ENCODE peak calls at places on chromosomes 2 and 18, in six cellular contexts. P is pulmonary artery endothelial cell, N is AG09319, J is HTR-8/SVneo, H is heart left ventricle, T is bronchial epithelial cell. A is an unnamed sample.

GRCh38 chr2:230985519-230986231 is 10.2 kb upstream of the SPATA3 start:
- DNase-seq in P (no peak), J (no peak), T (no peak), H (no peak), N (no peak), A (no peak)

GRCh38 chr2:77008925-77009706 is 513.1 kb downstream of the LRRTM4 start:
- DNase-seq in N (no peak), P (no peak), J (no peak), T (peak), H (no peak), A (no peak)

GRCh38 chr2:216211614-216212013 is 102.5 kb downstream of the XRCC5 start:
- DNase-seq in H (no peak), T (no peak), P (no peak), N (no peak), J (no peak), A (no peak)

GRCh38 chr2:138239902-138240595 is 261.5 kb upstream of the SPOPL start:
- DNase-seq in T (no peak), P (no peak), H (no peak), N (no peak), J (no peak), A (no peak)

GRCh38 chr2:220775856-220776467 is 796.1 kb downstream of the EPHA4 start:
- DNase-seq in P (no peak), T (peak), H (no peak), N (no peak), J (no peak), A (no peak)

GRCh38 chr18:43830303-43830702 is 553.0 kb upstream of the SYT4 start:
- DNase-seq in J (no peak), N (no peak), H (no peak), T (no peak), P (no peak), A (no peak)

GRCh38 chr2:148475626-148476025 is 168.9 kb upstream of the EPC2 start:
- DNase-seq in N (no peak), H (no peak), J (no peak), P (no peak), T (no peak), A (no peak)

GRCh38 chr18:73895701-73896100 is 251.9 kb downstream of the FBXO15 start:
- DNase-seq in J (no peak), P (no peak), T (peak), H (no peak), N (no peak), A (no peak)

GRCh38 chr18:69935319-69936190 is 12.1 kb downstream of the CD226 start:
- DNase-seq in T (peak), P (no peak), N (no peak), H (no peak), J (no peak), A (peak)